ENCODE peak calls at places on chromosomes 7 and 10, in four cellular contexts. B, H, T and Z are unnamed samples.

GRCh38 chr7:48087349-48087748 is 1.7 kb upstream of the UPP1 start:
- DNase-seq in B (peak), H (no peak), T (no peak), Z (peak)

GRCh38 chr7:28956608-28957063 is 1.5 kb downstream of the TRIL start:
- DNase-seq in B (peak), H (no peak), T (no peak), Z (no peak)

GRCh38 chr10:68618234-68618633 is 58.1 kb downstream of the TET1 start:
- DNase-seq in B (no peak), H (no peak), T (no peak), Z (no peak)

GRCh38 chr10:25666276-25666675 is 267.8 kb upstream of the MYO3A start:
- DNase-seq in B (peak), H (no peak), T (no peak), Z (peak)

GRCh38 chr7:121745856-121746255 is 127.1 kb upstream of the PTPRZ1 start:
- DNase-seq in B (no peak), H (no peak), T (no peak), Z (no peak)

GRCh38 chr7:101823086-101823485 is 5.7 kb downstream of the CUX1 start:
- DNase-seq in B (no peak), H (no peak), T (no peak), Z (peak)

GRCh38 chr7:80480566-80480965 is 31.3 kb downstream of the GNAT3 start:
- DNase-seq in B (no peak), H (no peak), T (no peak), Z (no peak)

GRCh38 chr10:77311186-77311585 is 326.4 kb downstream of the KCNMA1 start:
- DNase-seq in B (no peak), H (no peak), T (no peak), Z (no peak)

GRCh38 chr10:16817125-16818019 is at the start of gene RSU1:
- DNase-seq in B (peak), H (peak), T (peak), Z (peak)

GRCh38 chr7:82714883-82715282 is 271.3 kb upstream of the CACNA2D1 start:
- DNase-seq in B (no peak), H (peak), T (no peak), Z (no peak)

GRCh38 chr10:43226441-43226840 is 40.4 kb downstream of the RASGEF1A start:
- DNase-seq in B (no peak), H (no peak), T (no peak), Z (no peak)

GRCh38 chr10:97724341-97724941 is 10.9 kb downstream of the MARVELD1 start:
- DNase-seq in B (peak), H (no peak), T (no peak), Z (peak)

GRCh38 chr7:159094919-159095915 is 49.5 kb downstream of the VIPR2 start:
- DNase-seq in B (no peak), H (no peak), T (no peak), Z (no peak)

GRCh38 chr7:36129048-36129534 is 24.0 kb upstream of the EEPD1 start:
- DNase-seq in B (peak), H (no peak), T (no peak), Z (peak)

GRCh38 chr7:95482398-95482797 is 3.3 kb upstream of the ASB4 start:
- DNase-seq in B (no peak), H (no peak), T (no peak), Z (no peak)

GRCh38 chr10:105063796-105064195 is 422.7 kb downstream of the SORCS3 start:
- DNase-seq in B (peak), H (no peak), T (no peak), Z (peak)

GRCh38 chr7:124420367-124420766 is 345.2 kb downstream of the GPR37 start:
- DNase-seq in B (no peak), H (no peak), T (no peak), Z (no peak)
- TF ChIP-seq CTCF in B (no peak), H (no peak), T (no peak), Z (no peak)

DNA sequence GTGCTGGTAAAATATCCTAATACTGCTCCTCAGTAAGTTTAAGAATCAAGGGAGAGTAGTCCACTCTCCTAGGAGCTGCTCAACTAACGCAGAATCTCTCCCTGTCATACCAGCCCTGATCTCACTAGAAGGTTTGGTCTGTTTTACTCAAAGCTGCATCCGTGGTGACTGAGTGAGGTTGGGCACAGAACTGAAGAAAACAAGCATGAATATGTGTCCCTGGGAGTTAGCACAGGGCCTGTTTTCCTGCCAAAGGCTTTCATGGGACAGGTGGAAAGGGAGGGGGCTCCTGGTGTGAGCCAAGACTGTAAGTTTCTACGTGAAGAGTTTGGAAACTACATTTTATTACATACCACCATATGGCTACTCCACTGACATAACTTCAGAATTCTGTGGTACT is 705.9 kb downstream of the MAGI2 start:
- DNase-seq in B (no peak), H (no peak), T (no peak), Z (no peak)
- TF ChIP-seq CTCF in B (no peak), H (no peak), T (no peak), Z (no peak)

GRCh38 chr10:120581496-120581895 is 124.5 kb downstream of the PLPP4 start:
- DNase-seq in B (no peak), H (no peak), T (no peak), Z (peak)
- TF ChIP-seq CTCF in B (no peak), H (no peak), T (no peak), Z (no peak)

DNA sequence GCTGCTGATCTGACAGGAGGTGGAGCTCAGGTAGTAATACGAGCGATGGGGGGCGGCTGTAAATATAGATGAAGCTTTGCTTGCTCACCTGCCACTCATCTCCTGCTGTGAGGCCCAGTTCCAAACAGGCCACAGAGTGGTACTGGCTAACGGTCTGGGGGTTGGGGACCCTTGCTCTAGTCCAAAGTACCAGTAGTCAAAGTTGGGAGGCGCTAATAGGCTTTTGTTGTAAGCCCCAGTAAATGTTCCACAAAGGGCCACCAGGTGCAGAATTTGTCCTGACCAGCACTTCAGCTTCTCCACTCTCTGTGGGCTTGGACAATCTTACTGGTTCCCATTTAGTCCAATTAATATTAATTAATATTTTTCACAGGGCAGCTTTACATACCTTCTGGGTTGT is 206.6 kb downstream of the ACTR3B start:
- DNase-seq in B (no peak), H (no peak), T (no peak), Z (no peak)
- TF ChIP-seq CTCF in B (no peak), H (no peak), T (no peak), Z (no peak)

DNA sequence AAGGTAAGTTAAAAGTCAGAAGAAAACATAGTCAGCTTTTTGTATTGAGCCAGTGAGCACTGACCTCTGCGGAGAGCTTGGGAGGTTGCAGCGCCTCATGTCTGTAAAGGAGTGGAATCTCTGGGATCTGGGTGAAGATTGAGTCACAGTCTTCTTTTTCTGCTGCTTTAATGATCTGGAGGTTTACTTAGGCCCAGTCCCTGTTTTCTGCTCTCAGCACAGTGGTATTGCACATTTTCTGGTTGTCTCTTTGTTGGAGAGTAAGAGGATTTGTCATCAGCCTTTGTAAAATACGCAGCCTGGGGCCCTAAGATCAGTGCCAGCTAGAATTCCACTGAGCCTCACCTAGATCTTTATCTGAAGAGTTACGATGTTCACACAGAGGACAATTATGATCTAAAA is 58.3 kb upstream of the GJD4 start:
- DNase-seq in B (peak), H (peak), T (no peak), Z (peak)
- TF ChIP-seq CTCF in B (peak), H (peak), T (no peak), Z (peak)

GRCh38 chr10:103350522-103351260 is at the start of gene PCGF6:
- DNase-seq in B (peak), H (no peak), T (no peak), Z (peak)
- TF ChIP-seq CTCF in B (no peak), H (no peak), T (no peak), Z (no peak)